ENCODE peak calls at places on chromosomes 12 and 14, in seven cellular contexts. U is ascending aorta, T is A549, E is HFF-Myc, F is spleen, X is GM10248, Y is heart left ventricle. Q is an unnamed sample.

GRCh38 chr12:122880668-122881067 is 15.3 kb downstream of the VPS37B start:
- DNase-seq in T (peak), U (no peak), X (no peak), F (no peak), Y (no peak), E (no peak), Q (no peak)

GRCh38 chr12:116783503-116784237 is 45.6 kb downstream of the RNFT2 start:
- DNase-seq in E (no peak), T (no peak), Y (no peak), F (no peak), U (no peak), X (no peak), Q (no peak)

GRCh38 chr12:111424189-111424792 is 18.6 kb downstream of the SH2B3 start:
- DNase-seq in T (no peak), X (no peak), F (no peak), Y (no peak), E (no peak), U (no peak), Q (no peak)

GRCh38 chr12:110699591-110700445 is 10.9 kb upstream of the HVCN1 start:
- DNase-seq in U (no peak), X (no peak), E (no peak), T (peak), F (no peak), Y (no peak), Q (no peak)

GRCh38 chr12:29943683-29944082 is 159.9 kb upstream of the TMTC1 start:
- DNase-seq in F (no peak), Y (no peak), T (no peak), E (no peak), U (no peak), X (no peak), Q (no peak)

GRCh38 chr12:106118-106561 is 39.6 kb downstream of the IQSEC3 start:
- DNase-seq in Y (peak), X (peak), F (no peak), T (peak), E (no peak), U (no peak), Q (peak)

GRCh38 chr12:95201056-95201670 is 16.1 kb downstream of the FGD6 start:
- DNase-seq in E (no peak), U (no peak), X (no peak), F (no peak), T (peak), Y (no peak), Q (no peak)

GRCh38 chr12:117101953-117102833 is 3.0 kb upstream of the TESC start:
- DNase-seq in F (peak), E (no peak), U (no peak), Y (no peak), T (no peak), X (no peak), Q (no peak)

GRCh38 chr14:80136358-80136757 is 74.9 kb downstream of the DIO2 start:
- DNase-seq in E (no peak), Y (no peak), X (no peak), U (no peak), T (peak), F (no peak), Q (no peak)

GRCh38 chr14:34356267-34356660 is 105.8 kb downstream of the SPTSSA start:
- DNase-seq in Y (no peak), T (no peak), E (no peak), U (no peak), F (no peak), X (no peak), Q (no peak)

GRCh38 chr12:92927436-92928116 is 1.5 kb downstream of the EEA1 start:
- DNase-seq in T (peak), Y (no peak), F (no peak), X (peak), U (no peak), E (peak), Q (peak)

GRCh38 chr14:82180057-82180620 is 646.5 kb upstream of the SEL1L start:
- DNase-seq in E (no peak), F (no peak), X (no peak), U (no peak), T (no peak), Y (no peak), Q (no peak)

GRCh38 chr12:15037091-15037723 is 64.4 kb downstream of the PDE6H start:
- DNase-seq in E (no peak), X (no peak), U (no peak), T (no peak), F (no peak), Y (no peak), Q (no peak)

GRCh38 chr12:92737855-92738850 is 35.4 kb downstream of the PLEKHG7 start:
- DNase-seq in F (no peak), T (no peak), X (no peak), E (no peak), Y (no peak), U (no peak), Q (no peak)

GRCh38 chr12:104494137-104494815 is 37.5 kb downstream of the CHST11 start:
- DNase-seq in T (no peak), F (no peak), Y (peak), E (no peak), U (no peak), X (no peak), Q (no peak)

GRCh38 chr12:50453872-50454271 is 50.9 kb upstream of the DIP2B start:
- DNase-seq in F (no peak), X (no peak), U (no peak), Y (no peak), T (no peak), E (no peak), Q (no peak)

GRCh38 chr12:116483959-116484699 is 75.1 kb upstream of the MAP1LC3B2 start:
- DNase-seq in Y (no peak), E (no peak), U (no peak), F (no peak), X (no peak), T (no peak), Q (no peak)

GRCh38 chr12:60832300-60832699 is 1236.5 kb downstream of the SLC16A7 start:
- DNase-seq in U (no peak), F (no peak), E (no peak), Y (no peak), T (no peak), X (no peak), Q (no peak)

DNA sequence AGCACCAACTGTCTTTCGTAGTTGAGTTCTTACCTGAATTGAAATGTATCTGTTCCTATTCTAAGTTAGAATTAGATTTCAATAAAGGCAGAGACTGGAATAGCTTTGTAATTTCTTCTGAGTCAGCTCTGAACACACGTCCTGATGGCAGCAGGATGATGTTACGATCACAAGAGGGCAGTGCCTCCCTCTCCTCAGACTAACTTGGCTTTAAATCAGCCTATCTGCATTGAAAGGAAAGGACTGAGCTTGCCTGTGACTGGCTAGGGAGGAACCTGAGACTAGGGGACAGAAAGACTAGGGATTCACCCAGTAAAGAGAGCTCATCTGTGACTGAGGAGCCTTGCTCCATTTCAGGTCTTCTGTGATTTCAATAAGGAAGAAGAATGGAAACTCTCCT is 323.7 kb upstream of the OR4E1 start:
- DNase-seq in Y (no peak), F (no peak), U (no peak), E (no peak), X (no peak), T (peak), Q (no peak)
- TF ChIP-seq CTCF in Y (peak), F (no peak), U (no peak), E (no peak), X (peak), T (no peak), Q (no peak)

DNA sequence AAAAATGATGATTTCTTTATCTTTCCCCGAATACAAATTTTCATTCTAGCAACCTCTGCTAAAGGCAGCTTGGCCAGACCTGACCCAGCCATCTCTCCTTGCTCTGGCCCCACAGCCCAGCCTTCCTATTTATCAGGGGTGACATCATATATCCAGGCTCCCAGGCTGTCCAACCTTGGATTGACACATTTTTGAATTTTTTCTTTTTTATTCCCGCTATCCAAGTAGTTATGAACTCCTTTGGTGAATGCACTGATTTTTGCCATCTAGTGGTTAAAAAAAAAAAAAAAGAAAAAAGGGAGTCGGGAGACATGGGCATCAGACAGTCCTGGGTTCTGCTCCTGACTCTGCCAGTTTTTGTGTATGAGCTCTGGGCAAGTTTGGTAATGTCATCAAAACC is 120.5 kb downstream of the PTPN11 start:
- DNase-seq in U (no peak), X (no peak), F (no peak), T (peak), E (no peak), Y (no peak), Q (no peak)
- TF ChIP-seq CTCF in U (no peak), X (no peak), F (no peak), T (peak), E (no peak), Y (no peak), Q (no peak)

GRCh38 chr14:85195872-85196477 is 334.0 kb upstream of the FLRT2 start:
- DNase-seq in U (no peak), Y (no peak), T (peak), X (no peak), E (no peak), F (no peak), Q (no peak)
- TF ChIP-seq CTCF in U (peak), Y (peak), T (peak), X (no peak), E (peak), F (peak), Q (peak)

GRCh38 chr14:98163285-98163741 is 1108.7 kb downstream of the BCL11B start:
- DNase-seq in E (no peak), F (no peak), Y (no peak), T (no peak), U (no peak), X (no peak), Q (no peak)
- TF ChIP-seq CTCF in E (no peak), F (no peak), Y (no peak), T (no peak), U (no peak), X (no peak), Q (no peak)